ENCODE peak calls at places on chromosome 21, in seven cellular contexts. T is fibroblast of the aortic adventitia, J is GM12865, K is progenitor cell of endocrine pancreas, O is GM23338, Y is memory B cell, W is NCI-H524. N is an unnamed sample.

GRCh38 chr21:39132248-39132647 is 51.0 kb downstream of the PSMG1 start:
- DNase-seq in T (peak; percentile 56), J (no peak), K (no peak), O (no peak), Y (no peak), W (no peak), N (no peak)

GRCh38 chr21:15826908-15827601 is 97.3 kb downstream of the USP25 start:
- DNase-seq in T (no peak), J (no peak), K (no peak), O (no peak), Y (no peak), W (peak; percentile 50), N (no peak)

GRCh38 chr21:27806261-27806660 is 839.4 kb upstream of the ADAMTS5 start:
- DNase-seq in T (no peak), J (no peak), K (no peak), O (no peak), Y (no peak), W (no peak), N (no peak)

GRCh38 chr21:43829575-43830119 is 35.4 kb upstream of the AGPAT3 start:
- DNase-seq in T (no peak), J (no peak), K (no peak), O (peak; percentile 41), Y (no peak), W (peak; percentile 13), N (no peak)

GRCh38 chr21:26964379-26964778 is 2.5 kb downstream of the ADAMTS5 start:
- DNase-seq in T (peak; percentile 91), J (no peak), K (no peak), O (peak; percentile 74), Y (no peak), W (no peak), N (peak; percentile 26)

GRCh38 chr21:45590246-45590725 is 48.0 kb upstream of the SLC19A1 start:
- DNase-seq in T (peak; percentile 36), J (peak; percentile 71), K (peak; percentile 55), O (peak; percentile 83), Y (peak; percentile 25), W (no peak), N (peak; percentile 68)

GRCh38 chr21:31667639-31668038 is 8.1 kb downstream of the SOD1 start:
- DNase-seq in T (no peak), J (no peak), K (no peak), O (no peak), Y (no peak), W (no peak), N (no peak)

GRCh38 chr21:29148535-29148934 is 18.1 kb downstream of the MAP3K7CL start:
- DNase-seq in T (peak; percentile 66), J (peak; percentile 10), K (no peak), O (no peak), Y (no peak), W (no peak), N (peak; percentile 42)

GRCh38 chr21:26388731-26389231 is 184.3 kb downstream of the CYYR1 start:
- DNase-seq in T (peak; percentile 48), J (no peak), K (no peak), O (no peak), Y (no peak), W (no peak), N (peak; percentile 90)

GRCh38 chr21:46431448-46431847 is 27.2 kb upstream of the DIP2A start:
- DNase-seq in T (no peak), J (no peak), K (no peak), O (no peak), Y (no peak), W (no peak), N (no peak)

GRCh38 chr21:37554661-37555379 is 188.2 kb downstream of the DYRK1A start:
- DNase-seq in T (no peak), J (no peak), K (no peak), O (no peak), Y (no peak), W (no peak), N (no peak)

GRCh38 chr21:46173573-46173972 is 10.7 kb downstream of the SPATC1L start:
- DNase-seq in T (no peak), J (no peak), K (no peak), O (no peak), Y (no peak), W (no peak), N (no peak)

GRCh38 chr21:37166733-37167132 is 93.7 kb downstream of the TTC3 start:
- DNase-seq in T (peak; percentile 15), J (peak; percentile 50), K (no peak), O (peak; percentile 72), Y (no peak), W (peak; percentile 42), N (peak; percentile 26)

GRCh38 chr21:26148071-26148470 is 22.5 kb downstream of the APP start:
- DNase-seq in T (peak; percentile 47), J (no peak), K (no peak), O (peak; percentile 90), Y (no peak), W (peak; percentile 44), N (peak; percentile 43)

GRCh38 chr21:39441502-39442475 is 3.8 kb downstream of the LCA5L start:
- DNase-seq in T (peak; percentile 66), J (peak; percentile 62), K (no peak), O (peak; percentile 76), Y (peak; percentile 31), W (peak; percentile 56), N (peak; percentile 75)

GRCh38 chr21:45972353-45972715 is 9.2 kb upstream of the COL6A1 start:
- DNase-seq in T (no peak), J (no peak), K (no peak), O (peak; percentile 59), Y (no peak), W (peak; percentile 32), N (peak; percentile 41)

GRCh38 chr21:22260274-22260673 is 1262.1 kb downstream of the NCAM2 start:
- DNase-seq in T (no peak), J (no peak), K (no peak), O (no peak), Y (no peak), W (no peak), N (no peak)

GRCh38 chr21:34938079-34938764 is 110.9 kb downstream of the RUNX1 start:
- DNase-seq in T (peak; percentile 56), J (no peak), K (no peak), O (no peak), Y (no peak), W (no peak), N (peak; percentile 81)

GRCh38 chr21:34022557-34023335 is 50.6 kb upstream of the MRPS6 start:
- DNase-seq in T (no peak), J (peak; percentile 66), K (no peak), O (no peak), Y (no peak), W (no peak), N (no peak)

GRCh38 chr21:38376693-38377092 is 119.9 kb downstream of the KCNJ15 start:
- DNase-seq in T (no peak), J (no peak), K (no peak), O (no peak), Y (no peak), W (no peak), N (no peak)

GRCh38 chr21:33396966-33397365 is 6.2 kb upstream of the IFNGR2 start:
- DNase-seq in T (peak; percentile 85), J (no peak), K (no peak), O (no peak), Y (no peak), W (no peak), N (peak; percentile 94)

GRCh38 chr21:16640297-16641027 is 872.4 kb upstream of the CXADR start:
- DNase-seq in T (no peak), J (no peak), K (no peak), O (no peak), Y (no peak), W (no peak), N (no peak)

GRCh38 chr21:31727181-31727580 is 4.7 kb downstream of the SCAF4 start:
- DNase-seq in T (no peak), J (no peak), K (no peak), O (no peak), Y (no peak), W (no peak), N (no peak)

GRCh38 chr21:15278279-15278678 is 213.5 kb upstream of the NRIP1 start:
- DNase-seq in T (peak; percentile 52), J (no peak), K (no peak), O (no peak), Y (no peak), W (no peak), N (no peak)

N was measured in cardiac fibroblast.